ENCODE peak calls at places on chromosome 1, in seven cellular contexts. C is PC-9, D is GM23248, H is fibroblast of lung, Z is PC-3, L is astrocyte, W is hepatocyte. M is an unnamed sample.

GRCh38 chr1:109371271-109371739 is 26.4 kb downstream of the SORT1 start:
- DNase-seq in C (peak), D (peak), H (peak), Z (peak), L (peak), W (peak), M (no peak)

GRCh38 chr1:16141573-16142336 is 14.1 kb downstream of the EPHA2 start:
- DNase-seq in C (no peak), D (no peak), H (no peak), Z (no peak), L (no peak), W (no peak), M (no peak)

GRCh38 chr1:178341218-178341956 is 155.4 kb downstream of the CLEC20A start:
- DNase-seq in C (peak), D (peak), H (peak), Z (peak), L (peak), W (peak), M (no peak)

GRCh38 chr1:1507305-1507704 is 4.7 kb upstream of the ATAD3A start:
- DNase-seq in C (no peak), D (no peak), H (no peak), Z (no peak), L (peak), W (no peak), M (no peak)

GRCh38 chr1:161840363-161840762 is 74.2 kb downstream of the ATF6 start:
- DNase-seq in C (no peak), D (peak), H (peak), Z (no peak), L (peak), W (no peak), M (no peak)

GRCh38 chr1:241235236-241235897 is 121.6 kb downstream of the RGS7 start:
- DNase-seq in C (no peak), D (peak), H (peak), Z (no peak), L (no peak), W (peak), M (no peak)

GRCh38 chr1:27990920-27991537 is 31.3 kb downstream of the XKR8 start:
- DNase-seq in C (no peak), D (no peak), H (no peak), Z (no peak), L (peak), W (no peak), M (no peak)

GRCh38 chr1:65435987-65436386 is 15.5 kb downstream of the LEPR start:
- DNase-seq in C (peak), D (peak), H (peak), Z (no peak), L (peak), W (no peak), M (no peak)

GRCh38 chr1:59481915-59482505 is 185.1 kb downstream of the FGGY start:
- DNase-seq in C (no peak), D (peak), H (peak), Z (peak), L (no peak), W (no peak), M (no peak)

GRCh38 chr1:232393010-232393833 is 236.7 kb downstream of the SIPA1L2 start:
- DNase-seq in C (no peak), D (no peak), H (no peak), Z (peak), L (peak), W (no peak), M (no peak)

GRCh38 chr1:201307760-201308499 is 24.6 kb downstream of the PKP1 start:
- DNase-seq in C (peak), D (peak), H (no peak), Z (peak), L (no peak), W (no peak), M (no peak)

GRCh38 chr1:103942029-103942428 is 192.3 kb downstream of the AMY1C start:
- DNase-seq in C (no peak), D (no peak), H (no peak), Z (no peak), L (no peak), W (no peak), M (no peak)

GRCh38 chr1:103941086-103941485 is 191.4 kb downstream of the AMY1C start:
- DNase-seq in C (no peak), D (no peak), H (no peak), Z (no peak), L (no peak), W (no peak), M (no peak)

GRCh38 chr1:103931891-103932290 is 182.2 kb downstream of the AMY1C start:
- DNase-seq in C (no peak), D (no peak), H (no peak), Z (peak), L (no peak), W (no peak), M (no peak)

DNA sequence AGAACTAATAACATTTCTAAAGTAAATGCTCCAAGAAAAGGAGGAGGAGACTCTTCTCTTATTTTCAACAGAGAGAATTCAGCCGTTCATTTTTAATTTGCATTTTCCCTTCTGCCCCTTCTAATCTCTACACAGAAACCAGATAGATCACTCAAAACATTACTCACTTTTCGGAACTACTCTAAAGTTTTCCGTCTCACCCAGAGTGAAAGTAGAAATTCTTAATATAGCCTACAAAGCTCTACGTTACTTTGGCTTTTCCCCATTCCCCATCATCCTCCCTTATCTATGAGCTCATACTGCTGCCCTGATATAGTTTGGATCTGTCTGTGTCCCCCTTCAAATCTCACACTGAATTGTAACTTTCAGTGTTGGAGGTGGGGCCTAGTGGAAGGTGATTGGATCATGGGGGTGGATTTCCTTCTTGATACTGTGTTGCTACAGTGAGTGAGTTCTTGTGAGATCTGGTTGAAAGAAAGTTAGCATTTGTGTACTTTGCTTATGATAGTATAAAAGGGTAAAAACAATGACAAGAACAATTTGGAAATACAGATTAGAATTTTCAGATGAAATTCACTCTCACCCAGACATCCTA is 188.2 kb downstream of the AMY1C start:
- DNase-seq in C (no peak), D (no peak), H (no peak), Z (no peak), L (no peak), W (no peak), M (no peak)
- H2AFZ ChIP-seq in C (no peak), D (no peak), H (no peak), Z (no peak), L (no peak), W (no peak), M (no peak)

GRCh38 chr1:29687601-29688244 is 451.4 kb downstream of the PTPRU start:
- DNase-seq in C (no peak), D (peak), H (no peak), Z (no peak), L (peak), W (no peak), M (no peak)

GRCh38 chr1:29690156-29690555 is 453.8 kb downstream of the PTPRU start:
- DNase-seq in C (no peak), D (no peak), H (no peak), Z (no peak), L (no peak), W (no peak), M (no peak)

GRCh38 chr1:29689372-29690030 is 453.2 kb downstream of the PTPRU start:
- DNase-seq in C (no peak), D (no peak), H (no peak), Z (no peak), L (no peak), W (no peak), M (no peak)

GRCh38 chr1:29688477-29689365 is 452.4 kb downstream of the PTPRU start:
- DNase-seq in C (no peak), D (peak), H (peak), Z (peak), L (peak), W (peak), M (no peak)

GRCh38 chr1:29691499-29691898 is 455.2 kb downstream of the PTPRU start:
- DNase-seq in C (no peak), D (no peak), H (no peak), Z (no peak), L (no peak), W (no peak), M (no peak)
- TF ChIP-seq EZH2 in C (no peak), D (no peak), H (no peak), Z (no peak), L (no peak), W (no peak), M (no peak)

DNA sequence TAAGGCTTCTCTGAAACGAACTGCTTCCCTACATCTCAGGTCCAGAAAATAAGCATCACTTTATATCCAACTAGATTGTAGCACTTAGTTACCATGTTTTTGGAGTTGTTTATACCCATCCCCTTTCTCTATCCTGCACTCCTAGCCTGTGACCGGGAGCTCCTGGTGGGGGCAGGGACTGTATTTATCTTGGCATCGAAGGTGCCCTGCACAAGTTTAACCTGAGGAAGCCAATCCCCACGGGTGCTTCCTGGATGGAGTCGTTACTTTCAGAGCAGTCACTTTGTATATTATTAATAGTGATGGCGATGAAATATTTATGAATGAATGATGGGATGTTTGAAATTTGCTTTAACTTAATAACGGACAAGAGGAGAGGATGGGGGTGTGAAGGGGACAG is 73.9 kb downstream of the KLHDC7A start:
- DNase-seq in C (no peak), D (no peak), H (no peak), Z (no peak), L (no peak), W (no peak), M (no peak)
- H3K27ac ChIP-seq in C (no peak), D (no peak), H (no peak), Z (no peak), L (no peak), W (no peak), M (no peak)

DNA sequence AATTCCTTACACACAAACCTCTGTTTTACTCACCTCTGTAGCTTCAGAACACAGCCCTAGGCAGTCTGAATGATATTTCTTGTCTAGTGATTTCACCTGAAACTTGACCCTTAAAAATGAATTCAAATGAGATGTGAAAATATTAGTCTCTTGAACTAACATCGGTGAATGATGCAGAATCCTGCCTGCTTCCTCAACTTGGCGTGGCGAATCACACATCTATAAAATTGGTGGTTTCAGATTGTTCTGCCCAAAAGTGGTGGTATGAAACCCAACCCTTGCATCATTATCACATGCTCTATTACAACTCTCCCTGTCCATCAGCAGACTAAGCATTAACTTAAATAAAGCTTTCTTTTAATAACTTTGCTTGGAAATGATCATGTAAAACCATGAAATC is 26.9 kb upstream of the C1orf21 start:
- DNase-seq in C (no peak), D (no peak), H (no peak), Z (no peak), L (no peak), W (no peak), M (no peak)
- H2AFZ ChIP-seq in C (no peak), D (no peak), H (no peak), Z (no peak), L (no peak), W (no peak), M (no peak)

GRCh38 chr1:20729155-20729931 is 3.2 kb downstream of the SH2D5 start:
- DNase-seq in C (no peak), D (no peak), H (no peak), Z (no peak), L (no peak), W (no peak), M (no peak)
- TF ChIP-seq EZH2 in C (no peak), D (no peak), H (no peak), Z (no peak), L (peak), W (no peak), M (no peak)

GRCh38 chr1:101227837-101228236 is 9.0 kb upstream of the S1PR1 start:
- DNase-seq in C (no peak), D (no peak), H (no peak), Z (no peak), L (no peak), W (no peak), M (no peak)
- H3K27ac ChIP-seq in C (no peak), D (no peak), H (no peak), Z (no peak), L (no peak), W (no peak), M (no peak)

M was measured in DND-41.